ENCODE peak calls at places on chromosomes 3 and 15, in ten cellular contexts. F is activated T-cell treated with anti-CD3 and anti-CD28 coated beads, Interleukin-2, amount 50 U/mL, for 48 hours; G is stimulated activated naive CD4-positive, alpha-beta T cell; T is amniotic stem cell; X is AG04450; E is activated CD4-positive, alpha-beta T cell treated with anti-CD3 and anti-CD28 coated beads, Interleukin-2, amount 10 ng/mL, durations not matched to agents 24 days and 14 days; O is NCI-H1930; Q is A172; C is heart left ventricle; D is C1 segment of cervical spinal cord. J is an unnamed sample.

GRCh38 chr3:14435175-14436011 is 33.0 kb downstream of the SLC6A6 start:
- DNase-seq in O (no peak), E (no peak), F (no peak), X (no peak), G (no peak), T (no peak), Q (peak; percentile 50), C (no peak), D (peak; percentile 19), J (no peak)

GRCh38 chr3:194269610-194270145 is 81.5 kb downstream of the CPN2 start:
- DNase-seq in O (no peak), D (peak; percentile 34), C (peak; percentile 94), T (no peak), X (no peak), Q (no peak), E (no peak), G (no peak), F (no peak), J (no peak)

GRCh38 chr15:27492021-27492621 is 521.1 kb downstream of the GABRG3 start:
- DNase-seq in O (no peak), X (no peak), D (peak; percentile 77), F (no peak), E (no peak), C (no peak), Q (no peak), T (no peak), G (no peak), J (no peak)

GRCh38 chr3:129230311-129231019 is 18.9 kb upstream of the COPG1 start:
- DNase-seq in E (peak; percentile 81), Q (peak; percentile 96), O (no peak), T (peak; percentile 66), D (peak; percentile 18), G (no peak), C (no peak), F (peak; percentile 37), X (no peak), J (peak; percentile 52)

GRCh38 chr3:15439476-15439875 is 12.1 kb downstream of the EAF1 start:
- DNase-seq in O (no peak), Q (no peak), X (no peak), G (no peak), T (no peak), C (no peak), D (no peak), E (no peak), F (no peak), J (no peak)

GRCh38 chr15:57732526-57733331 is 26.2 kb downstream of the POLR2M start:
- DNase-seq in O (no peak), X (peak; percentile 20), C (no peak), E (peak; percentile 84), G (peak; percentile 5), D (peak; percentile 15), F (peak; percentile 63), Q (peak; percentile 51), T (no peak), J (no peak)

GRCh38 chr3:111723293-111723963 is 128.3 kb upstream of the ZBED2 start:
- DNase-seq in T (no peak), E (no peak), F (no peak), Q (peak; percentile 65), O (no peak), X (peak; percentile 47), C (no peak), D (no peak), G (no peak), J (peak; percentile 84)

GRCh38 chr3:128991355-128991895 is 2.5 kb downstream of the CFAP92 start:
- DNase-seq in Q (no peak), X (no peak), F (no peak), D (no peak), O (no peak), E (no peak), G (no peak), T (no peak), C (no peak), J (no peak)

GRCh38 chr3:129831503-129831902 is 62.0 kb downstream of the TMCC1 start:
- DNase-seq in D (no peak), G (no peak), X (no peak), T (no peak), C (no peak), E (no peak), Q (no peak), O (no peak), F (no peak), J (no peak)

GRCh38 chr15:74365619-74366445 is 1.6 kb downstream of the CYP11A1 start:
- DNase-seq in C (no peak), D (no peak), Q (no peak), F (peak; percentile 40), O (no peak), G (no peak), T (peak; percentile 8), X (no peak), E (peak; percentile 63), J (no peak)

GRCh38 chr15:59999558-60000112 is 4.5 kb upstream of the FOXB1 start:
- DNase-seq in Q (no peak), G (no peak), D (peak; percentile 52), E (no peak), C (no peak), T (no peak), X (no peak), F (no peak), O (no peak), J (no peak)

GRCh38 chr3:27428446-27428845 is 55.7 kb downstream of the SLC4A7 start:
- DNase-seq in C (no peak), Q (no peak), E (no peak), T (no peak), D (no peak), G (no peak), O (no peak), F (no peak), X (no peak), J (no peak)

GRCh38 chr3:114128231-114128630 is 50.6 kb downstream of the DRD3 start:
- DNase-seq in T (no peak), D (no peak), C (no peak), E (no peak), O (no peak), Q (peak; percentile 40), F (no peak), G (no peak), X (no peak), J (no peak)

J was measured in AG09309.